ENCODE peak calls at places on chromosomes 2 and 18, in eight cellular contexts. U is stimulated activated CD4-positive, alpha-beta T cell treated with anti-CD3 and anti-CD28 coated beads, TNF-alpha, amount 100 ng/mL, for 24 hours; V is M059J; E is NCI-H524; J is NCI-H226; N is G401; X is cardiac fibroblast; S is GM23338. B is an unnamed sample.

GRCh38 chr2:127321306-127321705 is 27.4 kb upstream of the ERCC3 start:
- DNase-seq in V (no peak), N (no peak), U (no peak), X (peak), S (no peak), J (no peak), E (no peak), B (no peak)

GRCh38 chr2:16621348-16621747 is 44.3 kb downstream of the CYRIA start:
- DNase-seq in N (no peak), U (no peak), X (peak), J (peak), S (no peak), V (no peak), E (no peak), B (no peak)

GRCh38 chr2:144644549-144644948 is 124.6 kb upstream of the ZEB2 start:
- DNase-seq in E (no peak), J (no peak), S (no peak), V (no peak), X (no peak), N (no peak), U (no peak), B (no peak)

GRCh38 chr2:178846458-178846802 is 39.2 kb upstream of the TTN start:
- DNase-seq in U (no peak), X (no peak), E (no peak), S (peak), V (peak), N (no peak), J (no peak), B (no peak)

GRCh38 chr2:198587726-198588125 is 783.3 kb downstream of the PLCL1 start:
- DNase-seq in U (no peak), X (no peak), J (no peak), N (no peak), S (no peak), E (no peak), V (no peak), B (no peak)

GRCh38 chr18:13612111-13612997 is 114.0 kb downstream of the FAM210A start:
- DNase-seq in J (no peak), U (peak), X (no peak), V (no peak), S (no peak), N (peak), E (peak), B (peak)

GRCh38 chr18:58253871-58254270 is 209.8 kb downstream of the NEDD4L start:
- DNase-seq in U (no peak), X (no peak), V (peak), J (no peak), E (no peak), S (no peak), N (no peak), B (no peak)

GRCh38 chr18:36157441-36157840 is 27.7 kb downstream of the ELP2 start:
- DNase-seq in J (no peak), U (no peak), S (no peak), X (peak), E (no peak), N (no peak), V (no peak), B (no peak)

GRCh38 chr18:54672846-54673475 is 81.9 kb downstream of the DYNAP start:
- DNase-seq in E (no peak), V (peak), U (no peak), N (no peak), S (no peak), J (no peak), X (peak), B (no peak)

GRCh38 chr2:11748018-11748860 is 1.8 kb downstream of the LPIN1 start:
- DNase-seq in E (no peak), N (peak), X (no peak), S (no peak), U (no peak), J (no peak), V (no peak), B (no peak)

GRCh38 chr2:157404363-157404762 is 39.5 kb downstream of the CYTIP start:
- DNase-seq in J (peak), U (peak), V (peak), X (peak), E (no peak), S (no peak), N (no peak), B (peak)

GRCh38 chr18:5159080-5159479 is 38.0 kb downstream of the AKAIN1 start:
- DNase-seq in S (no peak), N (no peak), E (no peak), X (no peak), V (no peak), J (no peak), U (no peak), B (no peak)

GRCh38 chr2:231987088-231987788 is 25.7 kb downstream of the DIS3L2 start:
- DNase-seq in N (no peak), J (no peak), S (no peak), U (no peak), V (peak), E (no peak), X (peak), B (no peak)

GRCh38 chr18:5110288-5110687 is 86.8 kb downstream of the AKAIN1 start:
- DNase-seq in N (no peak), X (no peak), V (no peak), E (no peak), J (no peak), S (no peak), U (no peak), B (no peak)

GRCh38 chr18:5463836-5464235 is 80.0 kb downstream of the EPB41L3 start:
- DNase-seq in X (no peak), V (no peak), U (no peak), E (no peak), S (no peak), J (no peak), N (no peak), B (no peak)

GRCh38 chr2:142075826-142076225 is 55.0 kb downstream of the LRP1B start:
- DNase-seq in X (no peak), J (no peak), E (no peak), S (no peak), V (no peak), N (no peak), U (no peak), B (no peak)

GRCh38 chr2:134240061-134240460 is 13.8 kb upstream of the MGAT5 start:
- DNase-seq in U (no peak), N (no peak), S (no peak), V (no peak), E (peak), X (no peak), J (no peak), B (no peak)

GRCh38 chr2:54429811-54430600 is 26.1 kb upstream of the SPTBN1 start:
- DNase-seq in U (no peak), S (peak), V (no peak), N (no peak), E (no peak), X (no peak), J (no peak), B (no peak)

GRCh38 chr2:164439885-164440284 is 181.4 kb downstream of the GRB14 start:
- DNase-seq in N (no peak), S (no peak), V (no peak), X (no peak), E (no peak), U (no peak), J (no peak), B (no peak)

B was measured in activated T-helper 9 cell treated with anti-CD3 and anti-CD28 coated beads, Interleukin-2, amount 50 U/mL, for 16 hours.